ENCODE peak calls at places on chromosome 14, in eight cellular contexts. B is epithelial cell of esophagus, P is IMR-90, C is pancreas, M is choroid plexus epithelial cell, G is testis, I is hepatocyte, N is A673. U is an unnamed sample.

GRCh38 chr14:70955543-70956480 is 48.6 kb downstream of the PCNX1 start:
- DNase-seq in B (peak), P (peak), C (no peak), M (peak), G (no peak), I (peak), N (peak), U (no peak)

GRCh38 chr14:30064454-30064853 is 136.8 kb upstream of the PRKD1 start:
- DNase-seq in B (no peak), P (peak), C (no peak), M (peak), G (no peak), I (no peak), N (no peak), U (no peak)

GRCh38 chr14:52949711-52950409 is 990 bp downstream of the FERMT2 start:
- DNase-seq in B (peak), P (peak), C (no peak), M (peak), G (peak), I (peak), N (peak), U (no peak)

GRCh38 chr14:78197088-78197487 is 26.9 kb downstream of the NRXN3 start:
- DNase-seq in B (no peak), P (no peak), C (no peak), M (no peak), G (no peak), I (no peak), N (peak), U (no peak)

GRCh38 chr14:102504951-102505600 is 4.5 kb downstream of the ANKRD9 start:
- DNase-seq in B (no peak), P (no peak), C (no peak), M (no peak), G (no peak), I (peak), N (no peak), U (no peak)

GRCh38 chr14:39426605-39427004 is 5.6 kb downstream of the FBXO33 start:
- DNase-seq in B (peak), P (peak), C (no peak), M (peak), G (no peak), I (peak), N (peak), U (no peak)

GRCh38 chr14:98181768-98182167 is 1090.2 kb downstream of the BCL11B start:
- DNase-seq in B (no peak), P (no peak), C (no peak), M (no peak), G (no peak), I (no peak), N (no peak), U (no peak)

GRCh38 chr14:68569546-68569908 is 223.3 kb downstream of the ZFP36L1 start:
- DNase-seq in B (no peak), P (no peak), C (peak), M (no peak), G (no peak), I (no peak), N (no peak), U (no peak)

GRCh38 chr14:50045039-50045711 is 71.2 kb downstream of the VCPKMT start:
- DNase-seq in B (peak), P (peak), C (peak), M (peak), G (peak), I (peak), N (no peak), U (no peak)

GRCh38 chr14:95523051-95523817 is 6.8 kb upstream of the SYNE3 start:
- DNase-seq in B (no peak), P (peak), C (no peak), M (peak), G (no peak), I (no peak), N (no peak), U (no peak)

GRCh38 chr14:105398726-105399440 is 545 bp downstream of the TEX22 start:
- DNase-seq in B (no peak), P (peak), C (no peak), M (peak), G (no peak), I (peak), N (peak), U (no peak)

GRCh38 chr14:76904100-76904739 is 78.0 kb downstream of the LRRC74A start:
- DNase-seq in B (peak), P (peak), C (no peak), M (peak), G (peak), I (peak), N (no peak), U (no peak)

GRCh38 chr14:81219821-81220487 is 805 bp downstream of the GTF2A1 start:
- DNase-seq in B (peak), P (peak), C (peak), M (peak), G (no peak), I (peak), N (peak), U (no peak)

GRCh38 chr14:49766839-49767238 is 1.1 kb upstream of the KLHDC2 start:
- DNase-seq in B (peak), P (no peak), C (no peak), M (no peak), G (no peak), I (peak), N (peak), U (no peak)

GRCh38 chr14:50018236-50019210 is 97.8 kb downstream of the VCPKMT start:
- DNase-seq in B (peak), P (peak), C (no peak), M (peak), G (no peak), I (peak), N (no peak), U (no peak)

GRCh38 chr14:57295261-57295660 is 26.5 kb downstream of the AP5M1 start:
- DNase-seq in B (no peak), P (no peak), C (no peak), M (no peak), G (no peak), I (no peak), N (no peak), U (no peak)

GRCh38 chr14:26993541-26993940 is 395.7 kb upstream of the NOVA1 start:
- DNase-seq in B (no peak), P (no peak), C (no peak), M (no peak), G (no peak), I (no peak), N (no peak), U (no peak)

GRCh38 chr14:32779845-32780244 is 158.8 kb upstream of the NPAS3 start:
- DNase-seq in B (no peak), P (no peak), C (no peak), M (peak), G (no peak), I (no peak), N (no peak), U (no peak)

GRCh38 chr14:35825968-35826217 is 245 bp upstream of the BRMS1L start:
- DNase-seq in B (no peak), P (no peak), C (no peak), M (no peak), G (no peak), I (no peak), N (no peak), U (no peak)

GRCh38 chr14:33052899-33053400 is 114.3 kb downstream of the NPAS3 start:
- DNase-seq in B (no peak), P (no peak), C (no peak), M (no peak), G (no peak), I (no peak), N (no peak), U (no peak)

GRCh38 chr14:33569844-33570716 is 380.8 kb downstream of the EGLN3 start:
- DNase-seq in B (peak), P (no peak), C (no peak), M (peak), G (no peak), I (no peak), N (no peak), U (no peak)

GRCh38 chr14:102786758-102787157 is 9.5 kb downstream of the TRAF3 start:
- DNase-seq in B (peak), P (peak), C (no peak), M (peak), G (no peak), I (no peak), N (no peak), U (no peak)

GRCh38 chr14:105335735-105336476 is 21.4 kb downstream of the PACS2 start:
- DNase-seq in B (no peak), P (no peak), C (peak), M (no peak), G (peak), I (no peak), N (no peak), U (no peak)

GRCh38 chr14:95265106-95266094 is 54.3 kb downstream of the CLMN start:
- DNase-seq in B (peak), P (peak), C (no peak), M (peak), G (peak), I (peak), N (peak), U (peak)

GRCh38 chr14:32225378-32225920 is 22.4 kb upstream of the RNU6-8 start:
- DNase-seq in B (no peak), P (no peak), C (no peak), M (no peak), G (no peak), I (no peak), N (no peak), U (no peak)

GRCh38 chr14:68546839-68547238 is 246.0 kb downstream of the ZFP36L1 start:
- DNase-seq in B (peak), P (peak), C (no peak), M (peak), G (no peak), I (no peak), N (no peak), U (no peak)

GRCh38 chr14:58987601-58988000 is 200.9 kb upstream of the DAAM1 start:
- DNase-seq in B (no peak), P (no peak), C (no peak), M (no peak), G (no peak), I (no peak), N (no peak), U (no peak)

GRCh38 chr14:60713513-60713912 is 10.6 kb downstream of the SIX4 start:
- DNase-seq in B (no peak), P (no peak), C (no peak), M (no peak), G (no peak), I (no peak), N (no peak), U (no peak)

GRCh38 chr14:25537846-25538455 is 488.0 kb upstream of the STXBP6 start:
- DNase-seq in B (peak), P (no peak), C (no peak), M (peak), G (peak), I (peak), N (peak), U (no peak)

GRCh38 chr14:59282366-59282765 is 93.9 kb downstream of the DAAM1 start:
- DNase-seq in B (peak), P (peak), C (no peak), M (peak), G (no peak), I (no peak), N (no peak), U (no peak)

GRCh38 chr14:91380610-91381371 is 36.8 kb downstream of the CCDC88C start:
- DNase-seq in B (no peak), P (no peak), C (no peak), M (peak), G (no peak), I (peak), N (peak), U (no peak)

GRCh38 chr14:24353551-24354529 is 14.0 kb upstream of the RIPK3 start:
- DNase-seq in B (peak), P (peak), C (no peak), M (peak), G (no peak), I (peak), N (no peak), U (peak)

GRCh38 chr14:63100597-63100996 is 55.3 kb upstream of the KCNH5 start:
- DNase-seq in B (no peak), P (no peak), C (no peak), M (no peak), G (no peak), I (no peak), N (no peak), U (no peak)

DNA sequence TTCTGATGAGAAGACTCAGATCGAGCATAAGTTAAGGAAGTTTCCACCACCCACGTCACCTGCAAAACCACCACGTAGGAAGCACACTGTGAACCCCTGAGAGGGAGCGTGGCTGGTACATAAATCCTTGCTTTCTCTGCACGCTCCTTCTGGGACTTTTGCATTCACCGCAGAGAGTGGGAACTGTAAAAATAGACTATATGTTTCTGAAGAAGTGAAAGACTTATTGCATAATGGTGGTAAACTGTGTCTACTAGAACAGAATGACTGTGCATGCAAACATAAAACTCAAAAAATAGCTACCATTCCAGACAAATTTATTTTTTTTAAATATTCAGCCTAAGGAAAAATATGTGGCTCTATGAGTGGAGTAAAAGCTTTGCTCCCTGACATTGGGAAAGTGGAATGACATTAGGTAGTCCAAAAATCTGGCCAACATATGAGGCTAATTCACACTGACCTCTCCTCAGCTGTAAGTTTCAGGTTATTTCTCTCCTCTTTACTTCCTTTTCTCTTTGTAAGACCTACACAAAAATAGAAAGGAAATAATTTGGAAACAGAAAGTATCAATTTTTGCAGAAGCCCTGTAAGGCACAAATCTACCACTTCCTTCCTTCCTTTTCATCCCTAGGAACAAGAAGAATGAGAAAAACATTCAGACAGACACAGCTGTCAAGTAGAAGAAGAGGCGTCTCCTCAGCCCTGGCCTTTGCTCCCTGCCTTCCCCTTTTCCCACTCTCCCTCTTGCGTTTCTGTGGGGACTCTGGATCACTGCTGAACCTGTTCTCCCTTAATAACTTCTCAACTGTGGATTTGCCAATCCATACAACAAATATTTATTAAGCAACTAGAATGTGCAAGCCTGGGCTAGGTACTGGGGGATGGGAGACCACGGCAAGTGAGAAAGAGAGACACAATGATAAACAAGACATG is 264.3 kb upstream of the FOXN3 start:
- DNase-seq in B (peak), P (no peak), C (no peak), M (no peak), G (no peak), I (no peak), N (no peak), U (no peak)
- H3K4me3 ChIP-seq in B (no peak), P (no peak), C (no peak), M (no peak), G (no peak), I (no peak), N (no peak), U (no peak)

DNA sequence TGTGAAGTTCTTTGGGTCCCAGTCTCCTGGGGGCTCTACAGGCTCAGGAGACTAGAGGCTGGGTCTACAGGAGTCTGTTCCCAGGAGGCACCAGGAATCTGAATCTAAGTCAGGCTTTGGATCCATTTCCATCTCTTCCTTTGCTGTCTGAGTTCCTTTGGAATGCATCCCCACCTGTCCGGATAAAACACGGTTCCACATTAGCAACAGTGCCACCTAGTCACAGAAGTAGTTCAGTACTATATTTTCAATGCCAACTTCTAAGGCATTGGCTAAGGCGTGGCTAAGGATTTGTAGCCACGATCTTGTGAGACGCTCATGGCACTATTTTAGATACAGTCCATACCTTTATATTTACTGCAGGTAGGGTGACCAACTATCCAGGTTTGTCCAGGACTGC is 15.1 kb downstream of the ZC2HC1C start:
- DNase-seq in B (peak), P (no peak), C (no peak), M (no peak), G (no peak), I (peak), N (peak), U (no peak)
- TF ChIP-seq CTCF in B (peak), P (no peak), C (peak), M (peak), G (no peak), I (peak), N (peak), U (peak)

GRCh38 chr14:37588956-37589737 is 5.9 kb downstream of the FOXA1 start:
- DNase-seq in B (peak), P (no peak), C (no peak), M (no peak), G (no peak), I (no peak), N (no peak), U (no peak)

GRCh38 chr14:37588667-37588955 is 6.4 kb downstream of the FOXA1 start:
- DNase-seq in B (no peak), P (no peak), C (no peak), M (no peak), G (no peak), I (peak), N (no peak), U (no peak)

GRCh38 chr14:37586783-37587428 is 8.1 kb downstream of the FOXA1 start:
- DNase-seq in B (no peak), P (no peak), C (no peak), M (no peak), G (no peak), I (no peak), N (no peak), U (no peak)

GRCh38 chr14:37587438-37587837 is 7.6 kb downstream of the FOXA1 start:
- DNase-seq in B (peak), P (no peak), C (no peak), M (no peak), G (no peak), I (no peak), N (no peak), U (no peak)

GRCh38 chr14:37587881-37588666 is 7.0 kb downstream of the FOXA1 start:
- DNase-seq in B (peak), P (no peak), C (peak), M (no peak), G (no peak), I (peak), N (no peak), U (no peak)
- H3K4me3 ChIP-seq in B (peak), P (no peak), C (no peak), M (no peak), G (no peak), I (peak), N (peak), U (no peak)

GRCh38 chr14:99522457-99522891 is 41.3 kb downstream of the CCNK start:
- DNase-seq in B (peak), P (peak), C (peak), M (peak), G (no peak), I (peak), N (peak), U (no peak)
- TF ChIP-seq CTCF in B (no peak), P (peak), C (no peak), M (no peak), G (no peak), I (peak), N (no peak), U (no peak)

U was measured in epithelial cell of proximal tubule.